ENCODE peak calls at places on chromosome 6, in four cellular contexts. Y, T, N and Z are unnamed samples. For H3K79me2, the result is how much of the 10 kb centered on the place peaks cover.

GRCh38 chr6:166839569-166839968 is 116.8 kb downstream of the RNASET2 start:
- DNase-seq in N (no peak), T (no peak), Y (no peak), Z (no peak)

GRCh38 chr6:130518588-130518987 is 152.8 kb downstream of the TMEM200A start:
- DNase-seq in T (no peak), N (no peak), Y (no peak), Z (no peak)

GRCh38 chr6:15547379-15547778 is 115.4 kb downstream of the DTNBP1 start:
- DNase-seq in T (no peak), N (no peak), Y (no peak), Z (no peak)

GRCh38 chr6:63305278-63305677 is 14.5 kb downstream of the LGSN start:
- DNase-seq in T (no peak), Y (no peak), N (no peak), Z (no peak)

GRCh38 chr6:41488392-41489129 is 57.6 kb upstream of the FOXP4 start:
- DNase-seq in T (peak), Y (peak), N (no peak), Z (peak)

GRCh38 chr6:39218868-39219567 is 10.3 kb downstream of the KCNK5 start:
- DNase-seq in N (no peak), T (no peak), Y (no peak), Z (no peak)

GRCh38 chr6:3966426-3966825 is 112.5 kb downstream of the FAM217A start:
- DNase-seq in N (no peak), Y (no peak), T (no peak), Z (no peak)

GRCh38 chr6:6643398-6643797 is 54.9 kb downstream of the LY86 start:
- DNase-seq in T (no peak), N (no peak), Y (no peak), Z (no peak)

GRCh38 chr6:3568396-3569082 is 111.7 kb upstream of the SLC22A23 start:
- DNase-seq in T (no peak), Y (no peak), N (no peak), Z (no peak)

GRCh38 chr6:34225551-34225950 is 11.1 kb upstream of the HMGA1 start:
- DNase-seq in T (no peak), N (no peak), Y (no peak), Z (no peak)

GRCh38 chr6:157731221-157731620 is 91.8 kb upstream of the SNX9 start:
- DNase-seq in N (no peak), T (no peak), Y (no peak), Z (no peak)

GRCh38 chr6:45574885-45575284 is 197.2 kb upstream of the SUPT3H start:
- DNase-seq in T (no peak), Y (no peak), N (peak), Z (no peak)

GRCh38 chr6:157981132-157981394 is 600 bp upstream of the SYNJ2 start:
- DNase-seq in T (no peak), Y (no peak), N (no peak), Z (no peak)

GRCh38 chr6:52227495-52227894 is 16.8 kb downstream of the IL17F start:
- DNase-seq in Y (no peak), N (no peak), T (no peak), Z (no peak)

GRCh38 chr6:170027111-170028043 is 263.5 kb downstream of the DLL1 start:
- DNase-seq in Y (no peak), T (no peak), N (no peak), Z (no peak)

DNA sequence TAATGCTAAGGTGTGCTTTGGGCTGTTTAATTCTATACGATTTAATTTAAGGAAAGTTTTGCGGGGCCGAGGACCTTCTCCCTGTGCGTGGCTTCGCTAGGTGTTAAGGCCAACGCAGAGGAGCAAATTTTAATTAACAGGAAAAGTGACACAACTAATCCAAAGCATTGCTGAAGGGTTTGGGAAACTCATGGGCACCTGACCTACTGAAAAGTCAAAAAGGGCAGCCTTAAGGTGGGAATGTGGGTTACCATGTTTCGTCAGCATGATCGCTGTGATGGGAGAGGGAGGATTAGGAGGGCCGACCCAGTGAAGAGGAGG is 415 bp upstream of the CUL9 start:
- DNase-seq in N (no peak), Y (no peak), T (no peak), Z (no peak)
- H3K4ac ChIP-seq in N (peak), Y (no peak), T (no peak), Z (no peak)

GRCh38 chr6:79536969-79537747 is at the start of gene LCA5:
- DNase-seq in Y (peak), N (peak), T (peak), Z (peak)
- H2BK120ac ChIP-seq in Y (no peak), N (peak), T (no peak), Z (no peak)

GRCh38 chr6:111490067-111490466 is 7.0 kb upstream of the REV3L start:
- DNase-seq in T (no peak), Y (no peak), N (no peak), Z (no peak)
- H3K79me2 ChIP-seq in T (half or more), Y (under half), N (under half), Z (under half)

GRCh38 chr6:95917034-95917433 is 98.7 kb upstream of the FUT9 start:
- DNase-seq in T (no peak), Y (peak), N (no peak), Z (no peak)
- H3K4ac ChIP-seq in T (no peak), Y (no peak), N (no peak), Z (no peak)

DNA sequence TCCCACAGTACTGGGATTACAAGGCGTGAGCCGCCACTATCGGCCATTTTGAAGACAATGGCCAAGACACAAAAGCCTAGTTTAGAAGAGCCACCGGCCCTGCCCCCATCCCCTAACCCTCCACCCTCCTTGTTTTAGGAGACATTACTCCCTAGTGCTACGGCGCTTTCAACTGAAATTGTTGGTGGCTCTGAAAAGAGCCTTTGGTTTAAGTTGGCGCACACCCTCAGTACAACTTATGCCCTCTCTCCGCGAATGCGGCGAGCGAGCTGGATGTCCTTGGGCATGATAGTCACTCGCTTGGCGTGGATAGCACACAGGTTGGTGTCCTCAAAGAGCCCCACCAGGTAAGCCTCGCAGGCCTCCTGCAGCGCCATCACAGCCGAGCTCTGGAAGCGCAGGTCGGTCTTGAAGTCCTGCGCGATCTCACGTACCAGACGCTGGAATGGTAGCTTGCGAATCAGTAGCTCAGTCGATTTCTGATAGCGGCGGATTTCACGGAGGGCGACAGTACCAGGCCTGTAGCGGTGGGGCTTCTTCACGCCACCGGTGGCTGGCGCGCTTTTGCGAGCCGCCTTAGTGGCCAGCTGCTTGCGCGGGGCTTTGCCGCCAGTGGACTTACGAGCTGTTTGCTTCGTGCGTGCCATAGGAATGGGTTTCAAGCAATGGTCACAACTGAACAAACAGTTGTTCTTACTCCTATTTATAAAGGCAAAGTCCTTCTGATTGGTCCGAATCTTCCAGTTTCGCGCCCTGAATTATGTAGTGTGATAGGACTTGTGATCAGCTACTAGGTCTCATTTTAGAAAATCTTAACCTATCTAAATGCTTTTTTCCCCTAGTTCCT is 114.8 kb upstream of the BTN3A2 start:
- DNase-seq in Y (peak), T (peak), N (peak), Z (peak)
- H2BK120ac ChIP-seq in Y (no peak), T (no peak), N (peak), Z (no peak)